ENCODE peak calls at places on chromosome 5, in six cellular contexts. N, P, M, K, S and W are unnamed samples.

GRCh38 chr5:74206571-74207550 is 433.7 kb downstream of the ENC1 start:
- DNase-seq in N (peak; percentile 77), P (peak; percentile 45), M (peak; percentile 82), K (peak; percentile 49), S (peak; percentile 30), W (peak; percentile 90)

GRCh38 chr5:132813599-132814440 is 718 bp downstream of the SOWAHA start:
- DNase-seq in N (peak; percentile 68), P (peak; percentile 65), M (no peak), K (no peak), S (no peak), W (no peak)

GRCh38 chr5:93513298-93513697 is 67.7 kb downstream of the NR2F1-AS1 start:
- DNase-seq in N (no peak), P (no peak), M (no peak), K (no peak), S (no peak), W (no peak)

GRCh38 chr5:93249651-93250289 is 331.2 kb downstream of the NR2F1-AS1 start:
- DNase-seq in N (no peak), P (no peak), M (peak; percentile 73), K (peak; percentile 40), S (no peak), W (no peak)

GRCh38 chr5:5291357-5291756 is 131.1 kb upstream of the ICE1 start:
- DNase-seq in N (no peak), P (no peak), M (no peak), K (peak; percentile 12), S (no peak), W (no peak)

GRCh38 chr5:139847790-139848507 is 52.3 kb downstream of the PSD2 start:
- DNase-seq in N (peak; percentile 77), P (peak; percentile 67), M (peak; percentile 6), K (no peak), S (no peak), W (peak; percentile 13)

GRCh38 chr5:78320461-78320860 is 26.0 kb upstream of the AP3B1 start:
- DNase-seq in N (no peak), P (no peak), M (peak; percentile 65), K (peak; percentile 54), S (no peak), W (peak; percentile 42)

GRCh38 chr5:119355636-119356383 is at the start of gene TNFAIP8:
- DNase-seq in N (peak; percentile 86), P (peak; percentile 62), M (peak; percentile 56), K (peak; percentile 54), S (peak; percentile 43), W (peak; percentile 53)

GRCh38 chr5:154826-155225 is 36.5 kb upstream of the LRRC14B start:
- DNase-seq in N (no peak), P (no peak), M (no peak), K (no peak), S (no peak), W (no peak)

GRCh38 chr5:1192971-1193590 is 8.3 kb upstream of the SLC6A19 start:
- DNase-seq in N (no peak), P (no peak), M (no peak), K (no peak), S (no peak), W (no peak)

GRCh38 chr5:135493406-135494180 is 41.4 kb upstream of the TIFAB start:
- DNase-seq in N (peak; percentile 58), P (no peak), M (peak; percentile 70), K (peak; percentile 44), S (peak; percentile 30), W (peak; percentile 94)

GRCh38 chr5:65213921-65214525 is 267.7 kb downstream of the ADAMTS6 start:
- DNase-seq in N (no peak), P (no peak), M (peak; percentile 56), K (peak; percentile 34), S (no peak), W (no peak)

GRCh38 chr5:78908173-78908901 is 76.8 kb downstream of the ARSB start:
- DNase-seq in N (peak; percentile 86), P (peak; percentile 65), M (peak; percentile 68), K (peak; percentile 81), S (no peak), W (peak; percentile 65)

GRCh38 chr5:1523793-1524480 is at the start of gene LPCAT1:
- DNase-seq in N (peak; percentile 88), P (peak; percentile 79), M (peak; percentile 72), K (peak; percentile 81), S (peak; percentile 50), W (peak; percentile 70)

GRCh38 chr5:37214550-37214949 is 34.6 kb downstream of the CPLANE1 start:
- DNase-seq in N (no peak), P (no peak), M (no peak), K (peak; percentile 54), S (no peak), W (no peak)

GRCh38 chr5:174732040-174733020 is 7.9 kb downstream of the MSX2 start:
- DNase-seq in N (no peak), P (no peak), M (no peak), K (no peak), S (no peak), W (no peak)
- H3K4me3 ChIP-seq in N (no peak overlapping the region), P (no peak overlapping the region), M (no peak overlapping the region), K (no peak overlapping the region), S (no peak overlapping the region), W (no peak overlapping the region)

GRCh38 chr5:178063277-178063676 is 50.1 kb upstream of the N4BP3 start:
- DNase-seq in N (no peak), P (no peak), M (no peak), K (no peak), S (no peak), W (no peak)

GRCh38 chr5:178068293-178068692 is 45.0 kb upstream of the N4BP3 start:
- DNase-seq in N (no peak), P (no peak), M (no peak), K (no peak), S (no peak), W (no peak)

GRCh38 chr5:178069909-178070308 is 43.4 kb upstream of the N4BP3 start:
- DNase-seq in N (no peak), P (no peak), M (peak; percentile 33), K (peak; percentile 33), S (peak; percentile 34), W (no peak)

GRCh38 chr5:178071108-178071507 is 42.2 kb upstream of the N4BP3 start:
- DNase-seq in N (no peak), P (no peak), M (no peak), K (no peak), S (no peak), W (no peak)

GRCh38 chr5:178067705-178068104 is 45.6 kb upstream of the N4BP3 start:
- DNase-seq in N (no peak), P (no peak), M (no peak), K (no peak), S (no peak), W (no peak)
- TF ChIP-seq CTCF in N (no peak), P (no peak), M (no peak), K (no peak), S (no peak), W (no peak)

DNA sequence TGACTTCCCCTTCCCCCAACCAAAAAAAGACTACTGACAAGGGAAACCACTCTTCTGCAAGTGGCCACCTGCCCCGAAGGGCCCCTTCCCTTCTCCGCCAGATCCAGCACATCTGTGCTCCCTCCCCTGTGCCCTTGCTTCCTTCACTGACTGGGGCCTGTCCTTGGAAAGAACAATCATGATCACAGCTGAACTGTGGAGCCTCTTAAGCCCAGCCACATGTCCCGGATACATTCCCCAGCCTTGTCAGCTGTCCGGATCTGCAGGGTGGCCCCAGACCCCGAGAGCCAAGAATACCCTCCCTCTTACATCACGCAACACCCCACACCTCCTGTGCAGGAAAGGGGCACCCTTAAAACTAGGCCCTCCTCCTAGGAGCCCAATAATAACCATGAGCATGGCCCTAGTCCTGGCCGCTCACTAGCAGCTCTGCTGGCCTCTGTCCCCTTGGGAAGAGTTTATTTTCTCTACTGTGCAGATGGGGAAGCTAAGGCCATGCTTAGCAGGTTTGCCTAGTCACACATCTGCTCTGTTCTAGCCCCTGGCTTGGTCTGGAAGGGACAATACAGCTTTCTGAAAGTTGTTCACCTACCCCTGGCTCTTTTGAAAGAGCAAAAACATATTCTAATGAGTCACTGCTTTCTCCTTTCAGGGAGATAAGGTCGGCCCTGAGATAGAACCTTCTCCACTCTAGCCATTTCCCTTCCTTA is 3.8 kb downstream of the SPRY4 start:
- DNase-seq in N (no peak), P (no peak), M (peak; percentile 44), K (peak; percentile 48), S (no peak), W (no peak)
- H3K4me3 ChIP-seq in N (peak overlapping the region; percentile 81), P (no peak overlapping the region), M (peak overlapping the region; percentile 95), K (peak overlapping the region; percentile 40), S (no peak overlapping the region), W (peak overlapping the region; percentile 34)

GRCh38 chr5:72280655-72281069 is 39.4 kb downstream of the MRPS27 start:
- DNase-seq in N (no peak), P (no peak), M (peak; percentile 66), K (peak; percentile 79), S (no peak), W (peak; percentile 68)
- TF ChIP-seq CTCF in N (peak; percentile 37), P (peak; percentile 17), M (peak; percentile 69), K (peak; percentile 76), S (no peak), W (peak; percentile 86)

DNA sequence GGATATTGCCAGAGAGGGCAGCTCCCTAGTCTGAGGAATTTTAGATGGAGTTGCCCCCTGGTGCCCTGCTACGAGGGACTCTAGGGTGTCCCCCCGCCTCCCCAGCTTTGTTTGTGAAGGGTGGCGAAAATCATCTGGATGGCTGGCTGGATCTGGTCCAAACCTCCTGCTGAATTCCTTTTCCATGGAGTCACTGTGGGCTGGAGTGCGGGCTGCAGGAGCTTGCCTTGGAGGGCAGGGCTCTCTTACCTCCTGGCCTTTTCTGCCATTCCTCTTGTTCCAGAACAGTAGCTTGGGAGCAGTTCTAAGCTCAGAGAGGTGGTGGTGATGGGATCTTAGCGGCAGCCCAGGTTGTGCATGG is 2.1 kb downstream of the SYNPO start:
- DNase-seq in N (peak; percentile 92), P (peak; percentile 77), M (peak; percentile 95), K (peak; percentile 89), S (peak; percentile 55), W (peak; percentile 90)
- H3K4me3 ChIP-seq in N (peak overlapping the region; percentile 11), P (no peak overlapping the region), M (peak overlapping the region; percentile 60), K (peak overlapping the region; percentile 77), S (no peak overlapping the region), W (peak overlapping the region; percentile 80)

DNA sequence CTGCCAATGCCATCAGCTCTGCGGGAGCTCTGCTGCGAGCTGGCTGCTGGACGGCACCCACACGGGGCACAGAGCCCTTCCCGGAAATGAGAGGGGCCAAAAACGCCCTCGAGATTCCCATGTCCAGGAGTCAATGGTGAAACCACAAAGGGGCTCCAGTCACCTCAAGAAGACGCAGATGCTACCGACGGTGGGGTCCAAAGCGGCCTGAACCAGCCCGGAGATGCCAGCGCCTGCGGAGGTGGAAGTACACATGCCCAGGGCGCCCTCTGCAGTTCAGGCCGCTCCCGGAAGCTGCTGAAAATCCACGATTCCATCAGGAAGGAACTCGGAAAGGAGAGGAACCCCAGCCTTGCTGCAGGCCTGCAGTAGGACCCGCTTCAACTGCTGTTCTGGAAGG is 82.4 kb upstream of the SELENOP start:
- DNase-seq in N (no peak), P (no peak), M (no peak), K (no peak), S (no peak), W (peak; percentile 4)
- TF ChIP-seq CTCF in N (no peak), P (no peak), M (peak; percentile 26), K (peak; percentile 23), S (no peak), W (no peak)